ENCODE peak calls at places on chromosomes 4 and X, in ten cellular contexts. W is sigmoid colon, S is heart left ventricle, Q is osteoblast, Z is OCI-LY7, E is Peyer's patch, M is aorta, T is uterus, R is spleen, C is lower lobe of right lung. I is an unnamed sample. For H3K36me3 and H3K9me3, the result is how much of the 10 kb centered on the place peaks cover.

GRCh38 chr4:172650758-172651495 is 517.7 kb upstream of the GALNT7 start:
- DNase-seq in W (no peak), S (no peak), Q (no peak), Z (no peak), E (no peak), M (no peak), T (no peak), R (no peak), C (no peak), I (no peak)

GRCh38 chrX:101530944-101531343 is 19.4 kb upstream of the ARMCX1 start:
- DNase-seq in W (no peak), S (no peak), Q (no peak), Z (no peak), E (no peak), M (no peak), T (no peak), R (no peak), C (no peak), I (no peak)

GRCh38 chrX:39809326-39809725 is 288.4 kb downstream of the BCOR start:
- DNase-seq in W (no peak), S (no peak), Q (peak), Z (no peak), E (no peak), M (no peak), T (no peak), R (no peak), C (no peak), I (no peak)

GRCh38 chr4:112531146-112531545 is 15.2 kb upstream of the NEUROG2 start:
- DNase-seq in W (no peak), S (no peak), Q (no peak), Z (no peak), E (no peak), M (no peak), T (no peak), R (no peak), C (no peak), I (no peak)

GRCh38 chr4:81724925-81725329 is 253.2 kb upstream of the RASGEF1B start:
- DNase-seq in W (peak), S (peak), Q (no peak), Z (peak), E (peak), M (peak), T (no peak), R (peak), C (peak), I (peak)

GRCh38 chr4:8832130-8832930 is 39.3 kb downstream of the HMX1 start:
- DNase-seq in W (peak), S (no peak), Q (no peak), Z (no peak), E (no peak), M (no peak), T (peak), R (no peak), C (peak), I (peak)

GRCh38 chrX:8404443-8404842 is 60.2 kb upstream of the VCX3B start:
- DNase-seq in W (no peak), S (no peak), Q (no peak), Z (no peak), E (no peak), M (peak), T (no peak), R (no peak), C (no peak), I (no peak)

GRCh38 chr4:76498550-76498949 is 63.5 kb downstream of the SHROOM3 start:
- DNase-seq in W (no peak), S (no peak), Q (peak), Z (no peak), E (no peak), M (no peak), T (no peak), R (no peak), C (no peak), I (no peak)

GRCh38 chrX:41822917-41823316 is 98.9 kb downstream of the GPR82 start:
- DNase-seq in W (no peak), S (no peak), Q (no peak), Z (no peak), E (no peak), M (no peak), T (no peak), R (no peak), C (no peak), I (no peak)

GRCh38 chr4:2933566-2934076 is 29.6 kb downstream of the NOP14 start:
- DNase-seq in W (no peak), S (no peak), Q (peak), Z (no peak), E (no peak), M (peak), T (peak), R (no peak), C (no peak), I (no peak)

GRCh38 chrX:39396358-39396995 is 595.2 kb downstream of the MID1IP1 start:
- DNase-seq in W (no peak), S (no peak), Q (no peak), Z (no peak), E (no peak), M (no peak), T (no peak), R (no peak), C (no peak), I (no peak)

GRCh38 chrX:44873415-44874270 is 655 bp downstream of the KDM6A start:
- DNase-seq in W (peak), S (peak), Q (peak), Z (peak), E (peak), M (peak), T (peak), R (peak), C (peak), I (peak)

GRCh38 chrX:15663439-15663838 is 1.2 kb downstream of the CLTRN start:
- DNase-seq in W (no peak), S (no peak), Q (no peak), Z (no peak), E (no peak), M (no peak), T (no peak), R (no peak), C (no peak), I (no peak)

GRCh38 chr4:123821861-123822260 is 425.3 kb downstream of the SPRY1 start:
- DNase-seq in W (no peak), S (no peak), Q (no peak), Z (no peak), E (no peak), M (no peak), T (no peak), R (no peak), C (no peak), I (no peak)

GRCh38 chr4:137651128-137651527 is 118.8 kb upstream of the PCDH18 start:
- DNase-seq in W (no peak), S (no peak), Q (no peak), Z (no peak), E (no peak), M (no peak), T (no peak), R (no peak), C (no peak), I (no peak)

GRCh38 chr4:82268826-82269193 is 105.0 kb downstream of the HNRNPD start:
- DNase-seq in W (no peak), S (no peak), Q (no peak), Z (no peak), E (no peak), M (no peak), T (no peak), R (no peak), C (no peak), I (no peak)

GRCh38 chrX:51894697-51895336 is 1.4 kb downstream of the MAGED1 start:
- DNase-seq in W (peak), S (peak), Q (no peak), Z (no peak), E (peak), M (no peak), T (peak), R (no peak), C (no peak), I (peak)

GRCh38 chr4:169094656-169095231 is 84.7 kb upstream of the CBR4 start:
- DNase-seq in W (no peak), S (no peak), Q (no peak), Z (no peak), E (no peak), M (no peak), T (no peak), R (no peak), C (no peak), I (no peak)
- H3K36me3 ChIP-seq in W (under half), S (half or more), Q (half or more), Z (under half), E (under half), M (under half), T (under half), R (under half), C (under half), I (under half)

GRCh38 chr4:117847849-117848248 is 186.4 kb upstream of the NDST3 start:
- DNase-seq in W (no peak), S (no peak), Q (no peak), Z (no peak), E (no peak), M (no peak), T (no peak), R (no peak), C (no peak), I (no peak)
- H3K9me3 ChIP-seq in W (under half), S (under half), Q (under half), Z (under half), E (under half), M (under half), T (under half), R (under half), C (under half), I (under half)

GRCh38 chr4:25421819-25422511 is 44.9 kb downstream of the ANAPC4 start:
- DNase-seq in W (no peak), S (no peak), Q (no peak), Z (no peak), E (no peak), M (no peak), T (no peak), R (no peak), C (no peak), I (no peak)

GRCh38 chr4:25413261-25413660 is 36.2 kb downstream of the ANAPC4 start:
- DNase-seq in W (no peak), S (no peak), Q (no peak), Z (no peak), E (no peak), M (no peak), T (no peak), R (no peak), C (no peak), I (no peak)

GRCh38 chr4:25417014-25417413 is 40.0 kb downstream of the ANAPC4 start:
- DNase-seq in W (no peak), S (no peak), Q (no peak), Z (no peak), E (no peak), M (no peak), T (no peak), R (no peak), C (no peak), I (no peak)
- H3K36me3 ChIP-seq in W (half or more), S (half or more), Q (half or more), Z (half or more), E (under half), M (under half), T (under half), R (half or more), C (half or more), I (half or more)

GRCh38 chrX:145475725-145476124 is 228.4 kb downstream of the SPANXN1 start:
- DNase-seq in W (no peak), S (no peak), Q (no peak), Z (no peak), E (no peak), M (no peak), T (no peak), R (no peak), C (no peak), I (no peak)
- H3K9me3 ChIP-seq in W (under half), S (under half), Q (under half), Z (under half), E (under half), M (under half), T (under half), R (under half), C (under half), I (under half)

GRCh38 chr4:55277011-55277410 is 69.0 kb upstream of the SRD5A3 start:
- DNase-seq in W (no peak), S (no peak), Q (no peak), Z (no peak), E (no peak), M (no peak), T (no peak), R (no peak), C (no peak), I (no peak)
- H3K36me3 ChIP-seq in W (under half), S (under half), Q (under half), Z (under half), E (under half), M (under half), T (under half), R (under half), C (under half), I (under half)

DNA sequence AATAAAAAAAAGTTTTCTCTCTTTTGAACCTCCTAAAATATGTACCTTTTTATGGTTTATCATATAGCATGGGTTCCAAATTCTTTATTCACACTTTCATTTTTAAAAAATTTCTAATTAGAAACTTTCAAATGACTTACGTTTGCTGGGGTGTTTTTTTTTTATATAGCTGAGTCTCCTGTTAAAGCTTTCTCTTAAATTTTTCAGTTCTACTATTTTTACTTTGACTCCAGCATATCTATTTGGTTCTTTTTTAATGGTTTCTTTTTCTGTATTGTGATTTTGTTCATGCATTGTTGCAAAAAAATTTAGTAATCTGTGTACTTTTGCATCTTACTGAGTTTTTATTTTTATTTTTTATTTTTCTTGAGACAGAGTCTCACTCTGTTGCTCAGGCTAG is 22.3 kb downstream of the ZNF718 start:
- DNase-seq in W (no peak), S (no peak), Q (no peak), Z (no peak), E (no peak), M (no peak), T (no peak), R (no peak), C (no peak), I (no peak)
- H3K9me3 ChIP-seq in W (under half), S (half or more), Q (under half), Z (half or more), E (half or more), M (under half), T (under half), R (half or more), C (half or more), I (half or more)

GRCh38 chr4:186688150-186688943 is 35.3 kb downstream of the FAT1 start:
- DNase-seq in W (no peak), S (no peak), Q (no peak), Z (no peak), E (no peak), M (no peak), T (no peak), R (no peak), C (no peak), I (no peak)
- H3K36me3 ChIP-seq in W (under half), S (under half), Q (under half), Z (under half), E (under half), M (under half), T (under half), R (under half), C (under half), I (under half)

DNA sequence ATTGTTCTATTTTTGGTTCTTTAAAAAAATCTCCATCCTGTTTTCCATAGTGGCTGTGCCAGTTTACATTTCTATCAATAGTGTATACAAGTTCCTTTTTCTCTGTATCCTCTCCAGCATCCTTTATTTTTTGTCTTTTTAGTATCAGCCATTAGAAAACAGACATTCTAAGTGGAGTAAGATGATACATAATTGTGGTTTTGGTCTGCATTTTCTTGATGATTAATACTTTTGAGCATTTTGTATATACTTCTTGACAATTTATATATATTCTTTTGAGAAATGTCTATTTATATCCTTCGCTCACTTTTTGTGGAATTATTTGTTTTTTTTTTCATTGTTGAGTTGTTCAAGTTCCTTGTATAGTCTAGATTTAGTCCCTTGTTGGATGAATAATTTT is 382.2 kb upstream of the SPOCK3 start:
- DNase-seq in W (no peak), S (no peak), Q (no peak), Z (no peak), E (no peak), M (no peak), T (no peak), R (no peak), C (no peak), I (no peak)
- H3K9me3 ChIP-seq in W (under half), S (under half), Q (under half), Z (under half), E (under half), M (under half), T (under half), R (under half), C (under half), I (under half)

GRCh38 chr4:183286590-183287308 is 33.3 kb downstream of the CLDN22 start:
- DNase-seq in W (no peak), S (no peak), Q (no peak), Z (no peak), E (no peak), M (no peak), T (no peak), R (no peak), C (no peak), I (no peak)

GRCh38 chr4:183284965-183285364 is 35.1 kb downstream of the CLDN22 start:
- DNase-seq in W (no peak), S (no peak), Q (peak), Z (no peak), E (no peak), M (no peak), T (no peak), R (no peak), C (no peak), I (no peak)

GRCh38 chr4:183284229-183284628 is 35.8 kb downstream of the CLDN22 start:
- DNase-seq in W (no peak), S (no peak), Q (peak), Z (no peak), E (no peak), M (no peak), T (no peak), R (no peak), C (no peak), I (no peak)

GRCh38 chr4:183287309-183287659 is 32.8 kb downstream of the CLDN22 start:
- DNase-seq in W (no peak), S (no peak), Q (no peak), Z (no peak), E (no peak), M (no peak), T (no peak), R (no peak), C (no peak), I (no peak)

GRCh38 chr4:183285886-183286285 is 34.2 kb downstream of the CLDN22 start:
- DNase-seq in W (no peak), S (no peak), Q (no peak), Z (no peak), E (no peak), M (no peak), T (no peak), R (no peak), C (no peak), I (no peak)
- H3K36me3 ChIP-seq in W (half or more), S (half or more), Q (half or more), Z (under half), E (under half), M (under half), T (under half), R (under half), C (half or more), I (half or more)

I was measured in upper lobe of right lung.